ENCODE peak calls at places on chromosome 17, in seven cellular contexts. H is foreskin fibroblast; B is neuronal stem cell; P is mesenchymal stem cell; G is aorta; T is effector memory CD4-positive, alpha-beta T cell; I is suprapubic skin. D is an unnamed sample.

GRCh38 chr17:81086789-81087551 is 52.0 kb downstream of the BAIAP2 start:
- DNase-seq in H (no peak), B (no peak), P (no peak), G (no peak), T (no peak), I (no peak), D (peak; percentile 87)

GRCh38 chr17:35597604-35598003 is 10.5 kb downstream of the AP2B1 start:
- DNase-seq in H (no peak), B (no peak), P (no peak), G (no peak), T (no peak), I (no peak), D (no peak)

GRCh38 chr17:61476476-61477203 is 24.4 kb downstream of the TBX4 start:
- DNase-seq in H (no peak), B (no peak), P (no peak), G (no peak), T (no peak), I (no peak), D (no peak)

GRCh38 chr17:46862949-46863348 is 11.6 kb downstream of the WNT9B start:
- DNase-seq in H (no peak), B (no peak), P (no peak), G (no peak), T (no peak), I (no peak), D (no peak)

GRCh38 chr17:60154616-60155426 is 5.0 kb downstream of the CA4 start:
- DNase-seq in H (peak; percentile 66), B (no peak), P (no peak), G (peak; percentile 32), T (no peak), I (no peak), D (no peak)

GRCh38 chr17:49843774-49844350 is 4.0 kb downstream of the TAC4 start:
- DNase-seq in H (no peak), B (no peak), P (no peak), G (peak; percentile 39), T (no peak), I (no peak), D (no peak)

GRCh38 chr17:39979865-39980401 is 674 bp upstream of the PSMD3 start:
- DNase-seq in H (no peak), B (no peak), P (peak; percentile 74), G (no peak), T (no peak), I (no peak), D (no peak)

GRCh38 chr17:31416503-31416923 is 25.0 kb downstream of the RAB11FIP4 start:
- DNase-seq in H (no peak), B (peak; percentile 33), P (no peak), G (no peak), T (no peak), I (no peak), D (no peak)

GRCh38 chr17:27473748-27474609 is 17.7 kb downstream of the KSR1 start:
- DNase-seq in H (no peak), B (no peak), P (peak; percentile 35), G (no peak), T (peak; percentile 71), I (no peak), D (no peak)

GRCh38 chr17:21174719-21175118 is 39.2 kb downstream of the TMEM11 start:
- DNase-seq in H (peak; percentile 41), B (no peak), P (no peak), G (no peak), T (no peak), I (peak; percentile 59), D (no peak)

GRCh38 chr17:66661857-66662256 is 173.1 kb upstream of the CACNG5 start:
- DNase-seq in H (no peak), B (no peak), P (no peak), G (no peak), T (no peak), I (no peak), D (no peak)

GRCh38 chr17:8656693-8657092 is 26.2 kb upstream of the MYH10 start:
- DNase-seq in H (no peak), B (no peak), P (no peak), G (no peak), T (no peak), I (no peak), D (no peak)

GRCh38 chr17:68491864-68492263 is 20.4 kb upstream of the PRKAR1A start:
- DNase-seq in H (no peak), B (no peak), P (no peak), G (peak; percentile 70), T (no peak), I (no peak), D (no peak)

GRCh38 chr17:39400547-39401411 is 647 bp downstream of the FBXL20 start:
- DNase-seq in H (no peak), B (no peak), P (peak; percentile 45), G (peak; percentile 55), T (no peak), I (peak; percentile 81), D (no peak)

GRCh38 chr17:43456661-43457361 is 27.0 kb upstream of the DHX8 start:
- DNase-seq in H (peak; percentile 86), B (no peak), P (peak; percentile 36), G (no peak), T (no peak), I (no peak), D (no peak)

GRCh38 chr17:65198653-65199382 is 61.6 kb downstream of the RGS9 start:
- DNase-seq in H (peak; percentile 37), B (peak; percentile 52), P (peak; percentile 73), G (no peak), T (no peak), I (no peak), D (no peak)

GRCh38 chr17:35780876-35781409 is 14.5 kb downstream of the MMP28 start:
- DNase-seq in H (no peak), B (no peak), P (peak; percentile 39), G (no peak), T (no peak), I (no peak), D (no peak)

GRCh38 chr17:44878627-44879221 is 20.5 kb downstream of the EFTUD2 start:
- DNase-seq in H (peak; percentile 26), B (no peak), P (peak; percentile 52), G (no peak), T (no peak), I (no peak), D (no peak)

GRCh38 chr17:78993981-78994671 is 14.4 kb upstream of the LGALS3BP start:
- DNase-seq in H (no peak), B (no peak), P (no peak), G (peak; percentile 41), T (no peak), I (peak; percentile 71), D (no peak)

GRCh38 chr17:39462644-39463375 is 1.5 kb downstream of the CDK12 start:
- DNase-seq in H (no peak), B (no peak), P (peak; percentile 36), G (no peak), T (no peak), I (peak; percentile 78), D (no peak)

GRCh38 chr17:34852614-34853013 is 108.6 kb downstream of the CCT6B start:
- DNase-seq in H (no peak), B (no peak), P (no peak), G (no peak), T (no peak), I (no peak), D (no peak)

GRCh38 chr17:82316651-82317393 is 586 bp downstream of the CD7 start:
- DNase-seq in H (no peak), B (no peak), P (no peak), G (peak; percentile 41), T (no peak), I (no peak), D (no peak)

GRCh38 chr17:82314012-82314720 is 3.2 kb downstream of the CD7 start:
- DNase-seq in H (no peak), B (no peak), P (no peak), G (peak; percentile 32), T (no peak), I (no peak), D (no peak)

GRCh38 chr17:82314721-82315605 is 2.4 kb downstream of the CD7 start:
- DNase-seq in H (no peak), B (no peak), P (no peak), G (no peak), T (no peak), I (no peak), D (no peak)

GRCh38 chr17:82317394-82318168 is at the start of gene CD7:
- DNase-seq in H (no peak), B (no peak), P (no peak), G (peak; percentile 44), T (peak; percentile 41), I (no peak), D (no peak)

DNA sequence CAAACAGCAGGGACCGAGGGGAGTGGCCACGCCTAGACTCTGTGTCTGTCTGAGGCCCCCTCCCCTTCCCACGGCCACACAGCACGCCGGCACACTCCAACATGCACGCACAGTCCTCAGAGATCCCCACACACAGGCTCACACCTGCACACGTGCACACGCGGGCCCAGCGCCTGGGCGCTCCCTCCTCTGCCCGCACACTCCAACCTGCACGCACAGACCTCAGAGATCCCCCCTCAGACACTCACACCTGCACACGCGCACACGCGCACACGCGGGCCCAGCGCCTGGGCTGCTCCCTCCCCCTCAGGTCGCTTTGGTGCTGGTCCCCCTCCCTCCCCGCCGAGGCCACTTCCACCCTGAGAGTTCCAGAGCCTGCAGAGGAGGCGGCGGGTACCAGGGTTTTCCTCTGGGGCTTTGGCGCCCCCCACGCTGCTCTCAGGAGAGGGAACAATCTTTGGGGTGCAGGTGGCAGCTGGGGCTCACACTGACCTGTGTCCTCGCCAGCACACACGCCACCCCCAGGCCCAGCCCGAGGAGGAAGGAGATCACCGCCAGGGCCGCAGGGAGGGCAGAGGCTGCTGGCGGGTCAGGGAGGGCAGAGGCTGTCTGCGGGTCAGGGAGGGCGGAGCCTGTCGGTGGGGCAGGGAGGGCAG is 1.6 kb downstream of the CD7 start:
- DNase-seq in H (no peak), B (no peak), P (no peak), G (no peak), T (no peak), I (no peak), D (no peak)
- H3K4me3 ChIP-seq in H (no peak overlapping the region), B (no peak overlapping the region), P (no peak overlapping the region), G (no peak overlapping the region), T (peak overlapping the region; percentile 73), I (no peak overlapping the region), D (no peak overlapping the region)

DNA sequence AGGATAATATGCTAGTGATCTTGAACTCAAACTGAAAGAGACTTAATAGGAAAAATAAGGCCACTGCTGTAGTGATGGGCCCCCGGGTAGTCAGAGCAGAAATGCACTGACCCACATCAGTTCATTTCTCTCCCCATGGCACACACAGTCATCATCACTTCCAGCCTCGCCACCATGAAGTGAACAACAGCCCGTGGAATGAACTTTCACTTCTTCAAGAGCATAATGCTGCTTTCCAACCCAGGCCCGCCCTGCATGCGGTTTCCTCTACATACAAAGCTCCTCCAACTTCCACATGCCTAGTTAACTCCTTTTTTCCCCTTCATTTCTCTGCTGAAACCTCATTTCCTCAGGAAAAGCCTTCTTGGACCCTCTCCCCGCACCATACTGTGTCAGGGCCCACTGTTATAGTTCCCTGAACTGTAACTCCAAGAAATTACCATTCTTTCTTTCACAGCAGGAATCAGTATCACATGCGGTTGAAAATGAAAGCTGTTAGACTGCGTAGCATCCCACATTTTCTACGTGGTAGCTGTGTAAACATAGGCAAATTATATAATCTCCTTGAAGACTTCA is 65.8 kb upstream of the SMIM36 start:
- DNase-seq in H (peak; percentile 64), B (no peak), P (peak; percentile 53), G (peak; percentile 83), T (no peak), I (no peak), D (no peak)
- H3K4me3 ChIP-seq in H (peak overlapping the region; percentile 26), B (no peak overlapping the region), P (no peak overlapping the region), G (no peak overlapping the region), T (peak overlapping the region; percentile 60), I (peak overlapping the region; percentile 25), D (no peak overlapping the region)

GRCh38 chr17:50917418-50917743 is 51.2 kb upstream of the TOB1 start:
- DNase-seq in H (no peak), B (no peak), P (no peak), G (no peak), T (no peak), I (no peak), D (no peak)
- H3K4me3 ChIP-seq in H (no peak overlapping the region), B (no peak overlapping the region), P (no peak overlapping the region), G (no peak overlapping the region), T (no peak overlapping the region), I (no peak overlapping the region), D (no peak overlapping the region)

GRCh38 chr17:2055494-2056220 is 754 bp downstream of the HIC1 start:
- DNase-seq in H (no peak), B (no peak), P (peak; percentile 37), G (no peak), T (no peak), I (no peak), D (no peak)
- H3K4me3 ChIP-seq in H (peak overlapping the region; percentile 84), B (no peak overlapping the region), P (peak overlapping the region; percentile 77), G (peak overlapping the region; percentile 9), T (peak overlapping the region; percentile 60), I (peak overlapping the region; percentile 65), D (peak overlapping the region; percentile 39)

D was measured in RWPE2.